ENCODE peak calls at places on chromosomes 12 and 14, in nine cellular contexts. K, W, E, O, J, N, Y, I and F are unnamed samples.

GRCh38 chr12:104790296-104791125 is 167.6 kb downstream of the SLC41A2 start:
- DNase-seq in I (peak; percentile 55), K (peak; percentile 38), W (peak; percentile 22), O (peak; percentile 10), E (no peak), J (no peak), N (no peak), Y (no peak), F (no peak)

GRCh38 chr12:66144796-66145754 is 14.5 kb upstream of the LLPH start:
- DNase-seq in W (no peak), Y (peak; percentile 92), I (no peak), J (peak; percentile 95), K (no peak), E (peak; percentile 46), O (peak; percentile 81), N (peak; percentile 32), F (no peak)

GRCh38 chr14:32244404-32244803 is 41.3 kb upstream of the RNU6-8 start:
- DNase-seq in I (no peak), K (no peak), J (no peak), E (no peak), Y (no peak), N (no peak), W (no peak), O (no peak), F (no peak)

GRCh38 chr12:92136883-92137582 is 8.6 kb downstream of the BTG1 start:
- DNase-seq in I (no peak), K (no peak), E (peak; percentile 72), N (no peak), Y (peak; percentile 60), O (peak; percentile 93), J (peak; percentile 81), W (peak; percentile 25), F (no peak)

GRCh38 chr12:110640275-110641025 is 26.5 kb downstream of the TCTN1 start:
- DNase-seq in O (no peak), J (no peak), Y (no peak), I (no peak), E (no peak), K (no peak), W (no peak), N (peak; percentile 41), F (no peak)

GRCh38 chr14:103527408-103528157 is 1.4 kb upstream of the TRMT61A start:
- DNase-seq in O (peak; percentile 82), W (no peak), N (no peak), J (no peak), K (peak; percentile 88), E (no peak), I (peak; percentile 41), Y (no peak), F (no peak)

GRCh38 chr12:2355604-2356003 is 302.8 kb downstream of the CACNA1C start:
- DNase-seq in K (no peak), E (no peak), Y (no peak), J (no peak), N (no peak), I (no peak), O (no peak), W (no peak), F (no peak)

GRCh38 chr12:41167701-41168100 is 20.4 kb upstream of the PDZRN4 start:
- DNase-seq in J (no peak), W (no peak), K (no peak), O (no peak), N (no peak), E (no peak), Y (no peak), I (no peak), F (no peak)

GRCh38 chr12:75404231-75404630 is 13.3 kb downstream of the GLIPR1L2 start:
- DNase-seq in N (no peak), I (no peak), Y (no peak), W (no peak), O (no peak), J (no peak), K (no peak), E (no peak), F (no peak)

GRCh38 chr14:51224551-51224950 is 15.5 kb upstream of the TMX1 start:
- DNase-seq in O (peak; percentile 18), J (no peak), I (no peak), E (no peak), K (no peak), N (no peak), W (no peak), Y (no peak), F (no peak)

GRCh38 chr14:99055816-99056215 is 216.2 kb downstream of the BCL11B start:
- DNase-seq in E (no peak), J (no peak), N (no peak), Y (no peak), I (peak; percentile 20), O (no peak), K (no peak), W (peak; percentile 60), F (no peak)